ENCODE peak calls at places on chromosomes 12 and 14, in seven cellular contexts. Y is heart left ventricle, Q is glomerular endothelial cell, J is left ventricle myocardium superior, E is fibroblast of pulmonary artery, N is NCI-H1105, M is hippocampal formation. W is an unnamed sample.

GRCh38 chr12:23002381-23002780 is 377.4 kb downstream of the ETNK1 start:
- DNase-seq in Y (no peak), Q (no peak), J (no peak), E (no peak), N (no peak), M (no peak), W (no peak)

GRCh38 chr12:106753526-106753925 is 21.0 kb upstream of the RIC8B start:
- DNase-seq in Y (no peak), Q (no peak), J (no peak), E (no peak), N (no peak), M (no peak), W (no peak)

GRCh38 chr12:132660047-132660446 is 27.1 kb downstream of the POLE start:
- DNase-seq in Y (no peak), Q (no peak), J (no peak), E (no peak), N (no peak), M (no peak), W (no peak)

GRCh38 chr12:62799126-62799736 is 135.7 kb downstream of the PPM1H start:
- DNase-seq in Y (peak), Q (peak), J (no peak), E (peak), N (peak), M (peak), W (peak)

GRCh38 chr14:97166497-97166896 is 369.3 kb downstream of the VRK1 start:
- DNase-seq in Y (no peak), Q (no peak), J (no peak), E (no peak), N (no peak), M (no peak), W (no peak)

GRCh38 chr14:89276424-89276975 is 140.5 kb downstream of the FOXN3 start:
- DNase-seq in Y (no peak), Q (no peak), J (no peak), E (no peak), N (no peak), M (no peak), W (peak)

GRCh38 chr12:39393890-39394289 is 49.0 kb downstream of the KIF21A start:
- DNase-seq in Y (no peak), Q (no peak), J (no peak), E (no peak), N (no peak), M (no peak), W (no peak)

GRCh38 chr12:15494329-15495046 is 172.2 kb downstream of the PTPRO start:
- DNase-seq in Y (no peak), Q (no peak), J (no peak), E (no peak), N (no peak), M (no peak), W (no peak)

GRCh38 chr12:12267801-12268200 is 957 bp upstream of the LRP6 start:
- DNase-seq in Y (no peak), Q (no peak), J (no peak), E (no peak), N (peak), M (no peak), W (no peak)

GRCh38 chr14:77459072-77459723 is 1.3 kb downstream of the AHSA1 start:
- DNase-seq in Y (peak), Q (peak), J (no peak), E (peak), N (peak), M (peak), W (peak)

GRCh38 chr12:63151061-63151897 is at the start of gene AVPR1A:
- DNase-seq in Y (peak), Q (no peak), J (no peak), E (no peak), N (peak), M (no peak), W (peak)

W was measured in mesenchymal stem cell.